ENCODE peak calls at places on chromosomes 1 and 21, in four cellular contexts. One of them, this sample, is unnamed.

GRCh38 chr1:85060038-85060437 is 11.7 kb upstream of the MCOLN3 start:
- DNase-seq in A549: no peak
- DNase-seq in K562: no peak
- DNase-seq in right atrium auricular region: no peak
- DNase-seq in this sample: no peak

GRCh38 chr1:151892190-151892589 is 17.1 kb downstream of the THEM4 start:
- DNase-seq in A549: no peak
- DNase-seq in K562: no peak
- DNase-seq in right atrium auricular region: no peak
- DNase-seq in this sample: no peak

GRCh38 chr1:205513774-205514173 is 9.3 kb downstream of the CDK18 start:
- DNase-seq in A549: no peak
- DNase-seq in K562: no peak
- DNase-seq in right atrium auricular region: no peak
- DNase-seq in this sample: no peak

GRCh38 chr1:216055004-216055403 is 368.2 kb downstream of the USH2A start:
- DNase-seq in A549: no peak
- DNase-seq in K562: no peak
- DNase-seq in right atrium auricular region: no peak
- DNase-seq in this sample: no peak

GRCh38 chr1:56070601-56071000 is 508.8 kb downstream of the PLPP3 start:
- DNase-seq in A549: no peak
- DNase-seq in K562: no peak
- DNase-seq in right atrium auricular region: no peak
- DNase-seq in this sample: no peak

GRCh38 chr1:102941364-102941947 is 166.9 kb downstream of the COL11A1 start:
- DNase-seq in A549: peak; percentile 0
- DNase-seq in K562: no peak
- DNase-seq in right atrium auricular region: no peak
- DNase-seq in this sample: no peak

GRCh38 chr1:204072951-204073836 is at the start of gene SOX13:
- DNase-seq in A549: peak; percentile 91
- DNase-seq in K562: peak; percentile 67
- DNase-seq in right atrium auricular region: peak; percentile 88
- DNase-seq in this sample: peak; percentile 87

GRCh38 chr21:17612023-17612564 is 607 bp downstream of the BTG3 start:
- DNase-seq in A549: peak; percentile 29
- DNase-seq in K562: no peak
- DNase-seq in right atrium auricular region: peak; percentile 62
- DNase-seq in this sample: peak; percentile 33

GRCh38 chr1:93807301-93807930 is 71.6 kb downstream of the DNTTIP2 start:
- DNase-seq in A549: no peak
- DNase-seq in K562: no peak
- DNase-seq in right atrium auricular region: no peak
- DNase-seq in this sample: peak; percentile 66

GRCh38 chr1:65605621-65606020 is 185.2 kb downstream of the LEPR start:
- DNase-seq in A549: no peak
- DNase-seq in K562: no peak
- DNase-seq in right atrium auricular region: no peak
- DNase-seq in this sample: no peak

GRCh38 chr1:4309676-4310320 is 344.6 kb upstream of the AJAP1 start:
- DNase-seq in A549: no peak
- DNase-seq in K562: no peak
- DNase-seq in right atrium auricular region: no peak
- DNase-seq in this sample: no peak

GRCh38 chr1:221829327-221830011 is 87.6 kb upstream of the DUSP10 start:
- DNase-seq in A549: peak; percentile 54
- DNase-seq in K562: no peak
- DNase-seq in right atrium auricular region: no peak
- DNase-seq in this sample: no peak

GRCh38 chr1:200794506-200795065 is 55.9 kb downstream of the CAMSAP2 start:
- DNase-seq in A549: no peak
- DNase-seq in K562: no peak
- DNase-seq in right atrium auricular region: no peak
- DNase-seq in this sample: no peak

GRCh38 chr21:34915364-34915834 is 133.7 kb downstream of the RUNX1 start:
- DNase-seq in A549: no peak
- DNase-seq in K562: no peak
- DNase-seq in right atrium auricular region: no peak
- DNase-seq in this sample: no peak

GRCh38 chr1:223887724-223888428 is 42.1 kb upstream of the TP53BP2 start:
- DNase-seq in A549: peak; percentile 89
- DNase-seq in K562: no peak
- DNase-seq in right atrium auricular region: peak; percentile 75
- DNase-seq in this sample: no peak

GRCh38 chr1:189150624-189151023 is 1327.0 kb downstream of the BRINP3 start:
- DNase-seq in A549: no peak
- DNase-seq in K562: peak; percentile 20
- DNase-seq in right atrium auricular region: no peak
- DNase-seq in this sample: no peak

GRCh38 chr1:230877924-230878583 is 9.7 kb upstream of the C1orf198 start:
- DNase-seq in A549: no peak
- DNase-seq in K562: no peak
- DNase-seq in right atrium auricular region: no peak
- DNase-seq in this sample: no peak

GRCh38 chr1:34167091-34167788 is 2.2 kb upstream of the CSMD2 start:
- DNase-seq in A549: no peak
- DNase-seq in K562: no peak
- DNase-seq in right atrium auricular region: no peak
- DNase-seq in this sample: no peak

GRCh38 chr21:20971296-20971921 is 26.8 kb upstream of the NCAM2 start:
- DNase-seq in A549: peak; percentile 42
- DNase-seq in K562: peak; percentile 59
- DNase-seq in right atrium auricular region: no peak
- DNase-seq in this sample: peak; percentile 63

GRCh38 chr1:25081496-25081895 is 150.8 kb downstream of the SYF2 start:
- DNase-seq in A549: no peak
- DNase-seq in K562: no peak
- DNase-seq in right atrium auricular region: no peak
- DNase-seq in this sample: no peak

GRCh38 chr1:219174672-219175564 is 1.2 kb downstream of the LYPLAL1 start:
- DNase-seq in A549: no peak
- DNase-seq in K562: peak; percentile 45
- DNase-seq in right atrium auricular region: no peak
- DNase-seq in this sample: no peak

GRCh38 chr1:189939967-189940366 is 537.7 kb downstream of the BRINP3 start:
- DNase-seq in A549: no peak
- DNase-seq in K562: no peak
- DNase-seq in right atrium auricular region: no peak
- DNase-seq in this sample: no peak

GRCh38 chr1:71118086-71118485 is 37.3 kb upstream of the ZRANB2 start:
- DNase-seq in A549: no peak
- DNase-seq in K562: no peak
- DNase-seq in right atrium auricular region: no peak
- DNase-seq in this sample: no peak

GRCh38 chr1:26360051-26360806 is 6.3 kb upstream of the CRYBG2 start:
- DNase-seq in A549: no peak
- DNase-seq in K562: no peak
- DNase-seq in right atrium auricular region: no peak
- DNase-seq in this sample: no peak
- H3K4me3 ChIP-seq in A549: no peak overlapping the region
- H3K4me3 ChIP-seq in K562: no peak overlapping the region
- H3K4me3 ChIP-seq in right atrium auricular region: peak overlapping the region; percentile 36
- H3K4me3 ChIP-seq in this sample: no peak overlapping the region

GRCh38 chr21:37005548-37006242 is 807 bp upstream of the RIPPLY3 start:
- DNase-seq in A549: no peak
- DNase-seq in K562: no peak
- DNase-seq in right atrium auricular region: no peak
- DNase-seq in this sample: no peak
- H3K4me3 ChIP-seq in A549: no peak overlapping the region
- H3K4me3 ChIP-seq in K562: no peak overlapping the region
- H3K4me3 ChIP-seq in right atrium auricular region: peak overlapping the region; percentile 51
- H3K4me3 ChIP-seq in this sample: no peak overlapping the region

DNA sequence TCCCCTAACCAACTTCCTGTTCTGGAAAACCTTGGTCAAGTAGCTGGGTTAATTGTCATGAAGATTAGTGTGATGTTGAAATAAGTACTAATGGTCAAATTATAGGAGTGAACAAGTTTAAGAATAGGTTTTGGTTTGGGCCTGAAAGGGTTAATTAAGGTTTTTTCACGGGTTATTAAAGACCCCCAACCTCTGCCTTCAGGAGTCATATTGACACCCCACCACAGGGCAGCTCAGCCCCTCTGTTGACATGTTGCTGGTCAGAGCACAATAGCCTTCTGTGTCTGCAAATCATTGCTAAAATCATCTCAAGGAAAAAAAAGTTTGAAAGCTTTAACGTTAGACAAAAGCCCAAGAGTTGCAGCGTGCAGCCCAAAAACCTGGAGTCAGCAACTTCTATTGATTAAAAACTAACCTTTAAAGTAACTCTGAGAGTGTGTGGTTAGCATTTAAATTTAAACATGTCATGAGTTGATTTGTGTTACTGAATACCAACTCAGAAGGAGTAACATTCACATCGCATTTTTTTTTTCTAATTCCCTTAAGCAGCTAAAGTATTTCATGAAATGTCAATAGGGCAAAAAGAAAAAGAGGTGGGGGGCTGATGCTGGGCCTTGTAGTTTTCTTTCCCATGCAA is 272.5 kb downstream of the TM2D1 start:
- DNase-seq in A549: no peak
- DNase-seq in K562: no peak
- DNase-seq in right atrium auricular region: no peak
- DNase-seq in this sample: peak; percentile 79
- H3K4me3 ChIP-seq in A549: no peak overlapping the region
- H3K4me3 ChIP-seq in K562: no peak overlapping the region
- H3K4me3 ChIP-seq in right atrium auricular region: no peak overlapping the region
- H3K4me3 ChIP-seq in this sample: no peak overlapping the region

DNA sequence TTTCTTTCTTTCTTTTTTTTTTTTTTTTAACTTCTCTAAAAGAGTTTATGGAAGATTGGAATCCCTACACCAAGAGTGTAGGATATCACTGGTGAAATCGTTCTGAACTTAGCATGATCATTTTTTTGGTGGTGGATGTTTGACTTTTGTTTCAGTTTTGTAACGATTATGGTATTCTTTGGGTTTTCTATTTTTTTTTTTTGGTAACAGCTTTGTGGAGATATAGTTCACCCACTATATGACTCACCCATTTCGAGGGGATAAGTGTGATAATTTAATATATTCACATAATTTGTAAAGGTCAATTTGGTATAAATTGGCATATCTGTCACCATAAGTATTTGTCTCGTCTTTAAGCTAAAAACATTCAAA is 29.2 kb downstream of the AGPAT3 start:
- DNase-seq in A549: no peak
- DNase-seq in K562: no peak
- DNase-seq in right atrium auricular region: no peak
- DNase-seq in this sample: no peak
- H3K4me3 ChIP-seq in A549: no peak overlapping the region
- H3K4me3 ChIP-seq in K562: peak overlapping the region; percentile 6
- H3K4me3 ChIP-seq in right atrium auricular region: no peak overlapping the region
- H3K4me3 ChIP-seq in this sample: no peak overlapping the region

GRCh38 chr1:150162862-150163706 is 13.4 kb downstream of the PLEKHO1 start:
- DNase-seq in A549: peak; percentile 49
- DNase-seq in K562: peak; percentile 94
- DNase-seq in right atrium auricular region: peak; percentile 94
- DNase-seq in this sample: peak; percentile 93

GRCh38 chr1:150160964-150161626 is 11.4 kb downstream of the PLEKHO1 start:
- DNase-seq in A549: no peak
- DNase-seq in K562: no peak
- DNase-seq in right atrium auricular region: no peak
- DNase-seq in this sample: no peak

GRCh38 chr1:150161747-150162581 is 12.2 kb downstream of the PLEKHO1 start:
- DNase-seq in A549: peak; percentile 29
- DNase-seq in K562: peak; percentile 50
- DNase-seq in right atrium auricular region: no peak
- DNase-seq in this sample: no peak

GRCh38 chr1:150164224-150164623 is 14.5 kb downstream of the PLEKHO1 start:
- DNase-seq in A549: no peak
- DNase-seq in K562: no peak
- DNase-seq in right atrium auricular region: no peak
- DNase-seq in this sample: no peak

GRCh38 chr1:150162582-150162861 is 12.8 kb downstream of the PLEKHO1 start:
- DNase-seq in A549: no peak
- DNase-seq in K562: no peak
- DNase-seq in right atrium auricular region: no peak
- DNase-seq in this sample: no peak
- H3K4me3 ChIP-seq in A549: no peak overlapping the region
- H3K4me3 ChIP-seq in K562: peak overlapping the region; percentile 7
- H3K4me3 ChIP-seq in right atrium auricular region: peak overlapping the region; percentile 38
- H3K4me3 ChIP-seq in this sample: peak overlapping the region; percentile 7

DNA sequence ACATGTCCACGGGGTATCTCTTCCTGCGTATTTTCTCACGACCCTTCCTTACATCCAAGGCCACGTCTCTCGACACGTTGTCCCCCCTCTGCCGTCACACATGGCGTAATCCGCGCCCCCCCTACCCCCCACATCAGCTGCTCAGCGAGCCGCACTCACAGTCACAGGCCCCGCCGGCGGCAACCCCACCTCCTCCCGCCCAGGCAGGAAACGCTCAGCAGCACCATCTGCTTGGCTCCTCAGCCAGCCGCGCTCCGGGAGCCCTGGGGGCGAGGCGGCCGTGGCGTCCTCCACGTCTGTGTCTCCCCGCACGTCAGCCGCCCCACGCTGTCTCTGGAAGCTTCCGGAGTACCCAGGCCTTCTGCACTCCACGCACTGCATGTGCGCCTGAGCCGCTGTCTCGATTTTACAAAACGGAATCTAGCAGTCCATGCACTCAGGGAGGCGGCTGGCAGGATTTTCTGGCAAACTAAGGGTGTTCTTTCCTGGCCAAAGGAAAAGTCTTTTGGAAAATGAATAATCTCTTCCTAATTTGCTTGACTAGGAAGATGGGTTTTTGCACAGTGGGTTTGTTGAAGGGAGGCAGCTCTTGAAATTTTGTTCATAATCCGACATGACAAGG is 64.5 kb downstream of the SIK1 start:
- DNase-seq in A549: no peak
- DNase-seq in K562: no peak
- DNase-seq in right atrium auricular region: peak; percentile 88
- DNase-seq in this sample: no peak
- H3K4me3 ChIP-seq in A549: no peak overlapping the region
- H3K4me3 ChIP-seq in K562: no peak overlapping the region
- H3K4me3 ChIP-seq in right atrium auricular region: peak overlapping the region; percentile 39
- H3K4me3 ChIP-seq in this sample: no peak overlapping the region